ENCODE peak calls at places on chromosomes 13 and 19, in four cellular contexts. L is mesothelial cell of epicardium, T is K562, S is Calu3. U is an unnamed sample.

GRCh38 chr13:31090921-31091624 is 70.6 kb downstream of the HSPH1 start:
- DNase-seq in L (no peak), T (no peak), S (no peak), U (no peak)

GRCh38 chr13:84845875-84846619 is 953.2 kb downstream of the SLITRK6 start:
- DNase-seq in S (no peak), T (no peak), L (no peak), U (no peak)

GRCh38 chr19:2998642-2999041 is 21.3 kb downstream of the TLE6 start:
- DNase-seq in S (no peak), T (no peak), L (no peak), U (no peak)

GRCh38 chr19:39303373-39304184 is 7.4 kb downstream of the IFNL1 start:
- DNase-seq in L (no peak), T (no peak), S (no peak), U (no peak)

GRCh38 chr19:41214161-41214560 is 4.9 kb upstream of the AXL start:
- DNase-seq in T (no peak), L (no peak), S (no peak), U (no peak)

GRCh38 chr13:110317496-110318195 is 10.6 kb downstream of the COL4A2 start:
- DNase-seq in L (no peak), S (no peak), T (no peak), U (no peak)

GRCh38 chr13:106151056-106151699 is 384.3 kb downstream of the EFNB2 start:
- DNase-seq in T (no peak), S (peak), L (no peak), U (no peak)

GRCh38 chr19:4373601-4374441 is 26.5 kb downstream of the SH3GL1 start:
- DNase-seq in S (no peak), T (no peak), L (no peak), U (no peak)

GRCh38 chr19:5307655-5308054 is 33.0 kb downstream of the PTPRS start:
- DNase-seq in T (no peak), L (no peak), S (no peak), U (no peak)

GRCh38 chr13:97141564-97142005 is 80.5 kb upstream of the MBNL2 start:
- DNase-seq in S (peak), T (peak), L (peak), U (no peak)

GRCh38 chr19:39308531-39309304 is 11.9 kb downstream of the LRFN1 start:
- DNase-seq in T (peak), S (no peak), L (no peak), U (no peak)

GRCh38 chr19:44848805-44849457 is 2.8 kb downstream of the NECTIN2 start:
- DNase-seq in L (peak), T (peak), S (no peak), U (no peak)

GRCh38 chr13:107866007-107866665 is 349.2 kb downstream of the LIG4 start:
- DNase-seq in T (peak), L (peak), S (peak), U (peak)

GRCh38 chr19:47514869-47515588 is at the start of gene NAPA:
- DNase-seq in L (peak), S (peak), T (peak), U (peak)

GRCh38 chr19:10891360-10892108 is 20.2 kb downstream of the CARM1 start:
- DNase-seq in S (no peak), T (no peak), L (peak), U (no peak)

GRCh38 chr13:48526269-48526668 is 6.6 kb downstream of the RCBTB2 start:
- DNase-seq in S (no peak), L (no peak), T (no peak), U (no peak)

GRCh38 chr19:30722801-30723200 is 350.6 kb downstream of the ZNF536 start:
- DNase-seq in L (no peak), T (no peak), S (no peak), U (no peak)

GRCh38 chr19:9309974-9310446 is 372 bp upstream of the ZNF699 start:
- DNase-seq in S (peak), T (peak), L (no peak), U (peak)

GRCh38 chr13:37984357-37984756 is 114.8 kb upstream of the TRPC4 start:
- DNase-seq in S (no peak), L (no peak), T (no peak), U (no peak)

GRCh38 chr19:29841559-29842367 is 30.0 kb downstream of the CCNE1 start:
- DNase-seq in T (peak), S (peak), L (no peak), U (no peak)

GRCh38 chr13:85108356-85108755 is 690.9 kb downstream of the SLITRK6 start:
- DNase-seq in S (no peak), L (no peak), T (no peak), U (no peak)

GRCh38 chr19:33303791-33304759 is 1.7 kb upstream of the CEBPA start:
- DNase-seq in T (no peak), L (no peak), S (no peak), U (no peak)

GRCh38 chr19:35270381-35270811 is 1.6 kb downstream of the USF2 start:
- DNase-seq in S (no peak), T (no peak), L (no peak), U (no peak)

GRCh38 chr13:110138009-110138699 is 168.8 kb downstream of the COL4A1 start:
- DNase-seq in T (peak), S (peak), L (peak), U (no peak)

GRCh38 chr19:38653028-38653571 is 5.7 kb downstream of the ACTN4 start:
- DNase-seq in S (peak), T (no peak), L (no peak), U (no peak)

GRCh38 chr13:67224148-67224846 is 5.8 kb downstream of the PCDH9 start:
- DNase-seq in T (peak), S (peak), L (peak), U (peak)

GRCh38 chr13:27117158-27117557 is 54.5 kb downstream of the USP12 start:
- DNase-seq in S (no peak), L (no peak), T (no peak), U (no peak)

GRCh38 chr19:45569619-45570421 is 14.8 kb downstream of the OPA3 start:
- DNase-seq in L (no peak), T (peak), S (peak), U (no peak)

GRCh38 chr13:74891610-74892009 is 590.4 kb downstream of the TBC1D4 start:
- DNase-seq in S (no peak), T (no peak), L (no peak), U (no peak)

GRCh38 chr13:36530050-36530789 is 97.9 kb downstream of the CCNA1 start:
- DNase-seq in L (no peak), T (no peak), S (no peak), U (no peak)

GRCh38 chr13:79306650-79307049 is 99.4 kb downstream of the RBM26 start:
- DNase-seq in S (no peak), L (no peak), T (no peak), U (no peak)

GRCh38 chr19:37867831-37868230 is 38.6 kb downstream of the WDR87 start:
- DNase-seq in S (no peak), L (no peak), T (no peak), U (no peak)

GRCh38 chr19:49127674-49128544 is 8.6 kb downstream of the PPFIA3 start:
- DNase-seq in S (peak), L (peak), T (peak), U (peak)
- TF ChIP-seq CTCF in S (peak), L (no peak), T (peak), U (peak)

DNA sequence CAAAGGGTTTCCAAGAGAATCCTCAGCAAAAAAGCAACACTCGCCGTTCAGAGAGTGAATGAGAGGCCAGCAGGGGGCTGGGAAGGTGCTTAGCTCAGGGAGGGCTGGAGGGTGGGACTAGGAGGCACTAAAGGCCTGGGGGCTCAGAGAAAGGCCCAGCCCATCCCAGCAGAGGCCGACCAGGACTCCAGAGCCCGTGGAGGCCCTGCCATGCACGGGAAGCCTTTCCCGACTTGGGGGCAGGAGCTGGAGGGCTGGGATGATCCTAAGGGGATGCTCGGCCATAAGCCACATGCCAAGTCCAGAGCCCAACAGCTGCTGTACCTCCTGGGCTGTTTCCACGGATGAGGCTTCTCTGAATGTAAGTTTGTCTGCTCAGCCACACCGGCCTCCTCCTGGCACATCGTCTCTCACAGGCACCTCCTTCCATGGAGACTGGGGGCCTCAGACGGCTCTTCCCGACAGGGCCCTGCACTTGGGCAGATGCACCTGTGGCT is 19.5 kb downstream of the RASA3 start:
- DNase-seq in L (no peak), T (no peak), S (no peak), U (no peak)
- TF ChIP-seq CTCF in L (no peak), T (no peak), S (no peak), U (peak)

GRCh38 chr19:1406818-1407661 is at the start of gene DAZAP1:
- DNase-seq in S (peak), T (peak), L (peak), U (peak)
- TF ChIP-seq CTCF in S (peak), T (peak), L (peak), U (peak)

GRCh38 chr13:95536629-95537241 is 15.8 kb upstream of the CLDN10 start:
- DNase-seq in T (no peak), L (no peak), S (no peak), U (no peak)
- TF ChIP-seq CTCF in T (peak), L (peak), S (no peak), U (peak)